ENCODE peak calls at places on chromosomes 11 and 22, in four cellular contexts. V, D, Y and Q are unnamed samples.

GRCh38 chr11:35237860-35238715 is 99.1 kb downstream of the CD44 start:
- DNase-seq in V (peak), D (peak), Y (peak), Q (peak)

GRCh38 chr11:91792779-91793262 is 431.8 kb upstream of the FAT3 start:
- DNase-seq in V (no peak), D (peak), Y (no peak), Q (peak)

GRCh38 chr11:19715373-19715772 is 2.7 kb downstream of the NAV2 start:
- DNase-seq in V (no peak), D (no peak), Y (no peak), Q (peak)

GRCh38 chr11:22508691-22509090 is 116.9 kb downstream of the FANCF start:
- DNase-seq in V (no peak), D (no peak), Y (no peak), Q (no peak)

GRCh38 chr22:45164217-45165123 is 745 bp downstream of the NUP50 start:
- DNase-seq in V (peak), D (peak), Y (no peak), Q (peak)

GRCh38 chr22:21755855-21756284 is 20.3 kb upstream of the YPEL1 start:
- DNase-seq in V (no peak), D (peak), Y (peak), Q (no peak)

GRCh38 chr22:19855504-19856409 is 1.1 kb upstream of the GNB1L start:
- DNase-seq in V (peak), D (peak), Y (peak), Q (peak)

GRCh38 chr11:76688146-76688545 is 17.6 kb upstream of the LRRC32 start:
- DNase-seq in V (no peak), D (no peak), Y (no peak), Q (no peak)

GRCh38 chr22:38782402-38783094 is 11.4 kb downstream of the DNAL4 start:
- DNase-seq in V (no peak), D (peak), Y (no peak), Q (no peak)

DNA sequence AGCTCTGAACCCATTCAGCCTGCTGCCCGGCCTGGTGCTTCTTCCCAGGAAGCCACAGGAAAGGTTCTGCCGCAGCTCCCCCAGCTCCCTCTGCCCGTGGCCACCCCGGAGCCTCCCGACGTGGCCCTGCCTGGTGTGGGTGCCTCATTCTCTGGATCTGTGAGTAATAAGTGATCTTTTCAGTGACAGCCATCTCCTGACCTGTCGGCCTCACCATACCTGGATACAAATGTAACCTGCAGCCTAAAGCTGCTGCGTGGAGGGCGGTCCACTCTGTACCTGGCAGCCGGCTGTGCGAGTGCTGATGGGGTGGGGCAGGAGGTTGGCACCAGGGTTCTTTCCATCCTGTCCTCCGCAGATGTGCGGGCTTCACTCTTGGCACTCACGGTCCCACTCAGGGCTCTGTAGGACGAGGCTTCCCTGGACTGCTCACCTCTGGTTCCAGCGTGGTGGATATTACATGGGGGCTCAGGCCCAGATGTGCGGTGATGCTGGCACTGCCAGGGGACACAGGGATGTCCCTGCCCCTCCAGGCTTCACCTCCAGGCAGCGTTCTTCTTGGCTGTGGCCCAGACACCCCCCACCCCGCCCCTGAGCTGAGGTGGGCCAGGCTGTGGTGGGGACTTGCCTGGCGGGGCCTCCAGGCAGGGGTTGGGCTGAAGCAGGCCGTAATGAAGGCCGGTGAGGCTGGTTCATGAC is 748.5 kb downstream of the BRD1 start:
- DNase-seq in V (no peak), D (no peak), Y (no peak), Q (no peak)
- TF ChIP-seq HMGXB4 in V (no peak), D (no peak), Y (no peak), Q (no peak)

GRCh38 chr22:43238526-43239006 is 51.6 kb upstream of the TTLL12 start:
- DNase-seq in V (no peak), D (no peak), Y (no peak), Q (no peak)
- TF ChIP-seq HMGXB4 in V (no peak), D (no peak), Y (no peak), Q (no peak)

GRCh38 chr11:61693897-61694840 is 14.0 kb downstream of the DAGLA start:
- DNase-seq in V (no peak), D (no peak), Y (peak), Q (no peak)
- TF ChIP-seq HMGXB4 in V (no peak), D (no peak), Y (no peak), Q (no peak)

DNA sequence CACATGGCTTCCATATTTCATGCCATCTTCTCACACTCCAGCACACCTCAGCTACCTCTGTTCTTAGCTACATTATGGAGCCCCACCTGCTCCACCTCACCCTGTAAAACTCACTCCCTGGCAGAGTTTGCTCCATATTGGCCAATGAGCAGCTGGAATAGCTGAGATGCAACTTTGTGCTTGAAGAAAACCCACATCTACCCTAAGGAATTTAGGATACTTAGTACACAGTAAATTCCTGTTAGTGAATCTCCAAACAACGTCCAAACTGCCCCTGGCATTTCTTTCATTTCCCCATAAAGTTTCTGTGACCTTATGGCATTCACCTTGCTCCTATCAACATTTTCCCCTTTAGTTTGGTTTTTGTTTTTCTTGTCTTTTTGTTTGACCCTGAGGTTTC is 2.2 kb upstream of the VWCE start:
- DNase-seq in V (no peak), D (no peak), Y (no peak), Q (no peak)
- TF ChIP-seq HMGXB4 in V (no peak), D (no peak), Y (no peak), Q (no peak)